ENCODE peak calls at places on chromosomes 16 and 17, in eight cellular contexts. U, N, D, K, G, C, X and V are unnamed samples.

GRCh38 chr17:18039535-18040286 is 503 bp downstream of the GID4 start:
- DNase-seq in X (peak; percentile 65), K (no peak), G (peak; percentile 74), U (no peak), D (peak; percentile 41), C (peak; percentile 38), N (peak; percentile 63), V (no peak)

GRCh38 chr17:79622201-79622601 is 11.3 kb upstream of the RBFOX3 start:
- DNase-seq in N (no peak), X (peak; percentile 67), D (no peak), K (no peak), C (no peak), U (no peak), G (peak; percentile 63), V (no peak)

GRCh38 chr17:1714488-1714979 is 4.4 kb upstream of the TLCD2 start:
- DNase-seq in X (peak; percentile 59), U (peak; percentile 98), G (peak; percentile 99), N (peak; percentile 99), C (no peak), K (no peak), D (no peak), V (no peak)

GRCh38 chr16:10033561-10033960 is 148.7 kb downstream of the GRIN2A start:
- DNase-seq in G (no peak), D (no peak), U (peak; percentile 18), N (no peak), K (no peak), X (no peak), C (no peak), V (no peak)

GRCh38 chr17:36002631-36003030 is 1.3 kb upstream of the CCL15 start:
- DNase-seq in G (no peak), D (no peak), X (no peak), U (no peak), C (no peak), K (no peak), N (no peak), V (peak; percentile 51)

GRCh38 chr16:11328172-11329079 is 16.8 kb upstream of the RMI2 start:
- DNase-seq in X (peak; percentile 62), K (no peak), U (no peak), D (no peak), C (peak; percentile 78), G (peak; percentile 93), N (peak; percentile 99), V (peak; percentile 94)

GRCh38 chr16:11884035-11884434 is 31.7 kb downstream of the GSPT1 start:
- DNase-seq in N (no peak), C (no peak), U (no peak), D (no peak), X (no peak), G (no peak), K (no peak), V (no peak)

GRCh38 chr17:21025446-21025845 is 17.4 kb downstream of the USP22 start:
- DNase-seq in D (no peak), K (no peak), G (peak; percentile 18), U (no peak), N (no peak), C (no peak), X (no peak), V (no peak)

GRCh38 chr16:4053663-4054479 is 62.4 kb downstream of the ADCY9 start:
- DNase-seq in X (no peak), G (peak; percentile 85), U (no peak), N (no peak), K (no peak), D (peak; percentile 79), C (no peak), V (no peak)

GRCh38 chr17:46195939-46196338 is 2.7 kb upstream of the KANSL1 start:
- DNase-seq in G (no peak), D (no peak), C (no peak), N (no peak), K (no peak), X (no peak), U (no peak), V (no peak)

GRCh38 chr16:3640207-3640606 is 14.3 kb upstream of the DNASE1 start:
- DNase-seq in K (no peak), G (no peak), X (no peak), N (no peak), C (no peak), U (no peak), D (no peak), V (no peak)

GRCh38 chr17:5913641-5914040 is 156.5 kb upstream of the WSCD1 start:
- DNase-seq in C (no peak), K (no peak), G (no peak), U (no peak), D (no peak), N (no peak), X (no peak), V (no peak)

GRCh38 chr16:66250686-66251405 is 115.6 kb upstream of the CDH5 start:
- DNase-seq in D (no peak), N (peak; percentile 8), G (peak; percentile 94), X (peak; percentile 48), K (no peak), C (no peak), U (no peak), V (no peak)

GRCh38 chr17:50871369-50871768 is 5.2 kb upstream of the TOB1 start:
- DNase-seq in D (no peak), G (no peak), C (no peak), X (no peak), K (no peak), U (no peak), N (no peak), V (no peak)

GRCh38 chr16:20844588-20844987 is 38.3 kb downstream of the REXO5 start:
- DNase-seq in N (no peak), G (no peak), U (no peak), K (no peak), D (no peak), C (no peak), X (no peak), V (no peak)

GRCh38 chr16:27633721-27634120 is 83.8 kb downstream of the KATNIP start:
- DNase-seq in K (no peak), G (no peak), C (no peak), D (no peak), X (no peak), U (no peak), N (no peak), V (no peak)

GRCh38 chr17:7440823-7441174 is 1.5 kb downstream of the FGF11 start:
- DNase-seq in U (no peak), N (peak; percentile 71), G (no peak), K (no peak), C (no peak), D (no peak), X (no peak), V (no peak)

GRCh38 chr16:87160218-87160617 is 157.0 kb downstream of the C16orf95 start:
- DNase-seq in X (peak; percentile 40), U (no peak), C (no peak), N (no peak), G (no peak), K (no peak), D (no peak), V (no peak)

GRCh38 chr17:40550608-40551007 is 14.7 kb downstream of the CCR7 start:
- DNase-seq in N (no peak), G (peak; percentile 88), X (no peak), D (peak; percentile 14), C (no peak), K (no peak), U (no peak), V (no peak)

GRCh38 chr17:63445065-63445464 is 1.0 kb downstream of the CYB561 start:
- DNase-seq in N (no peak), K (no peak), X (no peak), D (peak; percentile 11), G (no peak), U (no peak), C (no peak), V (no peak)

GRCh38 chr17:2905697-2906595 is 109.7 kb downstream of the RAP1GAP2 start:
- DNase-seq in K (no peak), D (no peak), G (no peak), U (no peak), C (no peak), X (no peak), N (no peak), V (no peak)

GRCh38 chr16:66878067-66878466 is 2.2 kb upstream of the PDP2 start:
- DNase-seq in D (no peak), C (no peak), X (no peak), G (no peak), N (no peak), U (no peak), K (peak; percentile 54), V (no peak)

GRCh38 chr17:30323262-30323894 is 10.5 kb downstream of the TMIGD1 start:
- DNase-seq in D (peak; percentile 85), X (no peak), G (no peak), N (no peak), U (no peak), C (no peak), K (no peak), V (no peak)

GRCh38 chr17:13541032-13541480 is 60.7 kb downstream of the HS3ST3A1 start:
- DNase-seq in G (no peak), N (no peak), U (no peak), D (no peak), C (no peak), K (no peak), X (no peak), V (no peak)

GRCh38 chr17:80545499-80545826 is 825 bp downstream of the RPTOR start:
- DNase-seq in C (no peak), K (no peak), G (peak; percentile 3), X (no peak), U (no peak), D (no peak), N (peak; percentile 29), V (no peak)

GRCh38 chr17:4483012-4483840 is 15.5 kb upstream of the SPNS2 start:
- DNase-seq in G (no peak), X (no peak), U (no peak), N (no peak), D (no peak), K (no peak), C (no peak), V (no peak)

GRCh38 chr16:71894229-71894920 is 956 bp upstream of the IST1 start:
- DNase-seq in U (peak; percentile 50), C (no peak), N (peak; percentile 85), K (no peak), G (peak; percentile 79), D (peak; percentile 22), X (peak; percentile 71), V (no peak)

GRCh38 chr17:78650093-78650715 is 73.0 kb upstream of the DNAH17 start:
- DNase-seq in U (no peak), D (no peak), G (peak; percentile 36), K (no peak), N (peak; percentile 24), X (no peak), C (no peak), V (no peak)